ENCODE peak calls at places on chromosomes 11 and 22, in nine cellular contexts. A is RWPE2, B is fibroblast of lung, U is heart left ventricle, M is lower lobe of right lung, R is right lobe of liver, S is IMR-90, Y is thoracic aorta, W is left ventricle myocardium inferior. O is an unnamed sample.

GRCh38 chr11:81870815-81871214 is 862.8 kb downstream of the FAM181B start:
- DNase-seq in A (no peak), B (no peak), U (no peak), M (no peak), R (no peak), S (no peak), Y (no peak), W (no peak), O (no peak)

GRCh38 chr11:37511425-37511933 is 913.4 kb upstream of the RAG2 start:
- DNase-seq in A (peak; percentile 66), B (peak; percentile 74), U (no peak), M (no peak), R (no peak), S (peak; percentile 63), Y (no peak), W (no peak), O (no peak)

GRCh38 chr11:61092908-61093763 is 9.2 kb upstream of the CD5 start:
- DNase-seq in A (no peak), B (no peak), U (no peak), M (no peak), R (no peak), S (no peak), Y (no peak), W (no peak), O (no peak)

GRCh38 chr11:83521647-83522596 is 235.8 kb upstream of the CCDC90B start:
- DNase-seq in A (no peak), B (peak; percentile 36), U (no peak), M (no peak), R (no peak), S (peak; percentile 31), Y (no peak), W (no peak), O (no peak)

GRCh38 chr11:70503878-70504240 is 105.5 kb downstream of the CTTN start:
- DNase-seq in A (no peak), B (no peak), U (no peak), M (no peak), R (peak; percentile 5), S (no peak), Y (no peak), W (peak; percentile 13), O (no peak)

GRCh38 chr22:30114356-30114755 is 34.1 kb downstream of the HORMAD2 start:
- DNase-seq in A (no peak), B (peak; percentile 68), U (no peak), M (no peak), R (no peak), S (peak; percentile 58), Y (no peak), W (no peak), O (no peak)

GRCh38 chr11:64036081-64037026 is 623 bp downstream of the FLRT1 start:
- DNase-seq in A (no peak), B (peak; percentile 27), U (peak; percentile 45), M (no peak), R (no peak), S (peak; percentile 35), Y (no peak), W (peak; percentile 45), O (no peak)

GRCh38 chr22:27220349-27220748 is 563.0 kb downstream of the MIAT start:
- DNase-seq in A (no peak), B (no peak), U (no peak), M (no peak), R (no peak), S (peak; percentile 89), Y (no peak), W (no peak), O (no peak)

GRCh38 chr11:35907648-35908431 is 36.0 kb upstream of the LDLRAD3 start:
- DNase-seq in A (no peak), B (peak; percentile 99), U (no peak), M (no peak), R (no peak), S (peak; percentile 62), Y (no peak), W (no peak), O (peak; percentile 57)

GRCh38 chr11:35906681-35907080 is 37.2 kb upstream of the LDLRAD3 start:
- DNase-seq in A (no peak), B (no peak), U (no peak), M (no peak), R (no peak), S (no peak), Y (no peak), W (no peak), O (no peak)

GRCh38 chr11:35909866-35910265 is 34.0 kb upstream of the LDLRAD3 start:
- DNase-seq in A (no peak), B (no peak), U (no peak), M (no peak), R (no peak), S (no peak), Y (no peak), W (no peak), O (no peak)

GRCh38 chr11:35902961-35903360 is 40.9 kb upstream of the LDLRAD3 start:
- DNase-seq in A (no peak), B (no peak), U (no peak), M (no peak), R (no peak), S (no peak), Y (no peak), W (no peak), O (no peak)

DNA sequence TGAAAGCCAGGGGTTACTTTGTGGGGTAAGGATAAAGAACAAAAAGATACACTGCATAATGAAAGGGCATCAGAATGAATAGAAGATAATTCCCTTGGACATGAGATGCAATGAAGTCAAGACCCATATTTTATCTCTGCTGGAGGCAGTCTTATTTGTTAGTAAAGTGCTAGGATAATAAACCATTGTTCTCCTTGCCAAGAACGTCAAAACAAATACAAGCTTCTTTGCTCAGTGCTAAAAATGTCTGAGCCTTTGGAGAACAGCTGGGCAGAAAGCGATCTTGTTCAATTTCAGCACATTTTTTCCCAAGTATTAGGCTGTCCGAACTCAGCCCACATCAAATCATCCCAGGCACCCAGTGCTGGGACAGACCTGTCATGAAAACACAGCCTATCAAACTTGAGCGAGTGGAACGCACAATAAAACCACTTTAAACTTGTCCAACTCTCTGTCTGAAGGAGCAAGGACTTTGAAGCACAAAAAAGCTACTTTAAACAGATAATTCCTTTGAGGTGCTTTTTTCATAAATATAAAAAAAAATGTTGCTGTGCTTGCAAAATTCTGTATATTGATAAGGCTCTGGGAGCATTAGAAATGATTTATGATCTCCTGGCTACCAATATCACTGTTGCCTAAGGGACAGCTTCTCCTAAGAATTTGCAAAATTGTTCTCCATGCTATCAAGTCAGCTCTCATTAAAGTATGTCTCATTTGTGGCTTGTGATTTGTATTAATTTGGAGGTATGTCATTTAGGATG is 37.8 kb upstream of the LDLRAD3 start:
- DNase-seq in A (no peak), B (peak; percentile 54), U (no peak), M (no peak), R (no peak), S (peak; percentile 4), Y (no peak), W (no peak), O (no peak)
- TF ChIP-seq CTCF in A (no peak), B (no peak), U (no peak), M (no peak), R (no peak), S (no peak), Y (no peak), W (no peak), O (no peak)

DNA sequence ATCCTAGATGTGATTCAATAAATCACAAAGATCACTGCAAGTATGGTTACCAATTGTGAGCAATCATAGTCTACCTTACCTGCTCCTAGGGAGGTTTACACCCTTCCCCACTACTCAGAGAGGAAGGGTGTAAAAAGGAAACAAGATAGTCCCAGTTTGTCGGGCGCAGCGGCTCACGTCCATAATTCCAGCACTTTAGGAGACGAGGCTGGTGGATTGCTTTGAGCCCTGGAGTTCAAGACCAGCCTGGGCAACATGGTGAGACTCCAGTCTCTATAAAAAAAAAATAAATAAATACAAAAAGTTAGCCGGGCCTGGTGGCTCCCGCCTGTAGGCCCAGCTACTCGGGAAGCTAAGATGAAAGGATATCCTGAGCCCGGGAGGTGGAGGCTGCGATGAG is 962 bp upstream of the AMBRA1 start:
- DNase-seq in A (no peak), B (no peak), U (no peak), M (no peak), R (no peak), S (no peak), Y (no peak), W (no peak), O (no peak)
- H3K4me3 ChIP-seq in A (no peak overlapping the region), B (no peak overlapping the region), U (no peak overlapping the region), M (no peak overlapping the region), R (no peak overlapping the region), S (no peak overlapping the region), Y (peak overlapping the region; percentile 97), W (peak overlapping the region; percentile 94), O (no peak overlapping the region)

GRCh38 chr11:1815311-1815710 is 19.5 kb upstream of the SYT8 start:
- DNase-seq in A (no peak), B (no peak), U (no peak), M (no peak), R (no peak), S (no peak), Y (no peak), W (no peak), O (no peak)
- H3K27me3 ChIP-seq in A (no peaks in the 10 kb centered on the region), B (peaks cover 4% of the 10 kb centered on the region), U (no peaks in the 10 kb centered on the region), M (peaks cover 21% of the 10 kb centered on the region), R (no peaks in the 10 kb centered on the region), S (peaks cover 50% of the 10 kb centered on the region), Y (no peaks in the 10 kb centered on the region), W (peaks cover 38% of the 10 kb centered on the region), O (no peaks in the 10 kb centered on the region)

GRCh38 chr11:62592216-62592815 is 993 bp upstream of the TUT1 start:
- DNase-seq in A (no peak), B (no peak), U (no peak), M (no peak), R (peak; percentile 31), S (no peak), Y (no peak), W (no peak), O (no peak)

GRCh38 chr11:62592989-62593421 is 1.7 kb upstream of the TUT1 start:
- DNase-seq in A (no peak), B (no peak), U (no peak), M (no peak), R (no peak), S (no peak), Y (no peak), W (no peak), O (no peak)

GRCh38 chr11:62593434-62594044 is 2.2 kb upstream of the TUT1 start:
- DNase-seq in A (no peak), B (peak; percentile 78), U (peak; percentile 66), M (peak; percentile 90), R (peak; percentile 82), S (peak; percentile 70), Y (no peak), W (peak; percentile 79), O (peak; percentile 45)

GRCh38 chr11:62591448-62592215 is at the start of gene TUT1:
- DNase-seq in A (peak; percentile 95), B (peak; percentile 99), U (peak; percentile 96), M (peak; percentile 96), R (peak; percentile 95), S (peak; percentile 99), Y (peak; percentile 91), W (peak; percentile 93), O (peak; percentile 95)

DNA sequence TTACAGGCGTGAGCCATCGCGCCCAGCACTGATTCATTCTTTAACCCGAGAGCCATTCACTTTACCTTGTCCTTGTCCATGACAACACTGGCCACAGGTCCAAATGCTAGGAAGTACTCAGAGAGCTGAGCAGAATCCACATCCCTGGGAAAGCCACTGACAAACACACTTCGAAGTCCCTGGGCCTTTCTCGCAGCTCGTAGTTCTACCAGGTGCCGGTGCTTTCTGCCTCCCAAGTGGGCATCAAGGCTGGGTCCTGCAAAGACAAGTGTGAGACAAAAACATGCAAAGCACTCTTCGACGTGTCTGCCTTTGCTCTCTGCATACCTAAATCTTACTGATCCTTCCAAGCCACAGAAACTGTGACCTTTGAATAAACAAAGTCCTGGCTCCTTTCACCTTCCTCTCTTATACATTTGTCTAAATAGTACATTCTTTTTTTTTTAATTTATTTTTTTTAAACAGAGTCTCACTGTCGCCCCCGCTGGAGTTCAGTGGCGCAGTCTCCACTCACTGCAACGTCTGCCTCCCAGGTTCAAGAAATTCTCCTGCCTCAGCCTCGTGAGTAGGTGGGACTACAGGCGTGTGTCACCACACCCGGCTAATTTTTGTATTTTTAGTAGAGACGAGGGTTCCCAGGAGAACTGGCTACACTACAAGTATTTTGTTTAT is 2.2 kb downstream of the TUT1 start:
- DNase-seq in A (no peak), B (peak; percentile 21), U (no peak), M (no peak), R (no peak), S (no peak), Y (no peak), W (no peak), O (no peak)
- TF ChIP-seq CTCF in A (peak; percentile 43), B (peak; percentile 22), U (no peak), M (no peak), R (no peak), S (peak; percentile 45), Y (no peak), W (no peak), O (peak; percentile 36)

O was measured in GM06990.